ENCODE peak calls at places on chromosomes 16 and 17, in nine cellular contexts. W is body of pancreas, X is K562, J is thoracic aorta, G is adrenal gland, V is heart left ventricle, U is astrocyte of the spinal cord, K is cardiac fibroblast, T is GM06990. B is an unnamed sample.
A peak's percentile ranks its signal among the peaks of the same experiment; 100 is the strongest.

GRCh38 chr16:88561485-88562369 is 8.5 kb upstream of the ZC3H18 start:
- DNase-seq in T (no peak), G (peak; percentile 69), W (peak; percentile 54), U (peak; percentile 54), J (no peak), K (peak; percentile 60), X (peak; percentile 74), V (no peak), B (no peak)

GRCh38 chr17:68184816-68185436 is 62.9 kb upstream of the AMZ2 start:
- DNase-seq in V (no peak), J (no peak), T (no peak), U (no peak), W (no peak), G (peak; percentile 35), X (no peak), K (no peak), B (no peak)

GRCh38 chr16:10213748-10214147 is 31.5 kb upstream of the GRIN2A start:
- DNase-seq in V (no peak), J (no peak), G (no peak), K (no peak), X (no peak), W (no peak), U (no peak), T (no peak), B (no peak)

GRCh38 chr17:32529604-32530003 is 42.8 kb downstream of the CDK5R1 start:
- DNase-seq in U (no peak), G (no peak), T (no peak), W (no peak), X (no peak), J (no peak), V (no peak), K (peak; percentile 68), B (no peak)

GRCh38 chr17:62792122-62792800 is 15.9 kb downstream of the MARCHF10 start:
- DNase-seq in J (no peak), W (peak; percentile 52), T (no peak), K (peak; percentile 98), U (peak; percentile 97), V (no peak), G (peak; percentile 57), X (no peak), B (no peak)

GRCh38 chr16:74521691-74522090 is 85.2 kb downstream of the GLG1 start:
- DNase-seq in G (no peak), W (no peak), X (no peak), K (peak; percentile 74), V (no peak), U (peak; percentile 69), J (no peak), T (no peak), B (no peak)

GRCh38 chr17:45302649-45303173 is 14.1 kb downstream of the MAP3K14 start:
- DNase-seq in V (no peak), X (no peak), J (no peak), K (peak; percentile 66), W (no peak), U (peak; percentile 73), T (peak; percentile 75), G (no peak), B (no peak)

GRCh38 chr17:77959216-77959925 is 868 bp downstream of the TNRC6C start:
- DNase-seq in X (peak; percentile 65), T (peak; percentile 28), J (no peak), U (peak; percentile 8), W (no peak), V (peak; percentile 70), K (peak; percentile 8), G (peak; percentile 57), B (no peak)

DNA sequence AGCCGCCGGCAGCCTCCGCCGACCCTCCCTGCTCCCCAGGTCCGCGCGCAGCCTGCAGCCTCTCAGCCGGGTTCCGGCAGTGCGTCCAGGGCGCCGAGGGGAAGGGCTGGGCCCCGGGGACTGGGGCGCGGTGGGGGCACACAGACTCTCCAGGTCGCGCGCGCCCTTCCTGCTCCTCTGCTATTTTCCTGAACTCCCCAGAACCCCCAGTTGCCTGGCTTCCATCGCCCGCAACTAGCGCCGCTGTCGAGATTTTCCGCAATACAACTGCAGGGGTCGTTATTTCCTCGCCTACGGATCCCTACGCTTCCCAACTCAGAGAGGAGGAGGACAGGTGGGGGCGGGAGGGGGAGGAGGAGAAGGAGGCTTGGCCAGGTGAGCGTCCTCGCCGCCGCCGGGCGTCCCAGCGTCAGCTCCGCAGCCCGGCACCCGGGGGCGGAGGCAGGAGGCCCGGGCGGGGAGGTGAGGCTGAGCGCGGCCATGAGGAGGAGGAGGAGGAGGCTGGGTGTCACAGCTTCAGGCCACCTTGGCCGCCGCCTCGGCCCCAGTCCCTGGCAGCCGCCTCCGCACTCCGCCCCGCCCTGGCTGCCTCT is at the start of gene CA10:
- DNase-seq in J (no peak), W (no peak), V (peak; percentile 53), U (no peak), G (peak; percentile 60), X (no peak), K (no peak), T (no peak), B (no peak)
- H3K4me3 ChIP-seq in J (no peak within 1 kb of the TSS), W (no peak within 1 kb of the TSS), V (no peak within 1 kb of the TSS), U (no peak within 1 kb of the TSS), G (no peak within 1 kb of the TSS), X (no peak within 1 kb of the TSS), K (no peak within 1 kb of the TSS), T (no peak within 1 kb of the TSS), B (no peak within 1 kb of the TSS)

GRCh38 chr16:68287276-68288251 is 23.2 kb downstream of the SLC7A6OS start:
- DNase-seq in X (peak; percentile 36), T (no peak), G (peak; percentile 95), U (peak; percentile 73), V (peak; percentile 85), J (peak; percentile 54), W (peak; percentile 43), K (peak; percentile 93), B (no peak)

GRCh38 chr16:68284847-68285246 is 20.5 kb downstream of the SLC7A6 start:
- DNase-seq in U (no peak), J (no peak), K (no peak), T (peak; percentile 78), G (no peak), V (no peak), X (no peak), W (no peak), B (no peak)

GRCh38 chr16:68286153-68287074 is 22.1 kb downstream of the SLC7A6 start:
- DNase-seq in G (no peak), W (no peak), X (no peak), T (no peak), K (no peak), V (no peak), U (no peak), J (no peak), B (no peak)

GRCh38 chr16:68283840-68284595 is 19.7 kb downstream of the SLC7A6 start:
- DNase-seq in G (no peak), V (no peak), K (no peak), W (no peak), X (no peak), J (no peak), T (peak; percentile 31), U (no peak), B (no peak)

DNA sequence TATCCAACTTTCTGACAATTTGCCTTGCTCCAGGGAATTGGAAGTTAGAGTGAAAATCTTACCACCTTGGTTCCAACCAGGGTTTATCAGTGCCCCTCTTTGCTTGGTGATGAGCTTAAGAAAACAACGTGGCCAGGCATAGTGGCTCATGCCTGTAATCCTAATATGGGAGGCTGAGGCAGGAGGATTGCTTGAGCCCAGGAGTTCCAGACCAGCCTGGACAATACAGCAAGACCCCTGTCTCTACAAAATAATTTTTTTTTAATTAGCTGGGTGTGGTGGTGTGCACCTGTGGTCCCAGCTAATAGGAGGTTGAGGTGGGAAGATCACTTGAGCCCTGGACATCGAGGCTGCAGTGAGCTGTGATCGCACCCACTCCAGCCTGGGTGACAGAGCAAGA is 21.4 kb downstream of the SLC7A6 start:
- DNase-seq in J (no peak), U (no peak), X (no peak), V (no peak), W (no peak), G (no peak), K (no peak), T (no peak), B (no peak)
- H3K4me3 ChIP-seq in J (no peak overlapping the region), U (no peak overlapping the region), X (no peak overlapping the region), V (peak overlapping the region; percentile 19), W (no peak overlapping the region), G (no peak overlapping the region), K (no peak overlapping the region), T (no peak overlapping the region), B (no peak overlapping the region)

GRCh38 chr17:50680126-50680525 is 27.6 kb downstream of the ANKRD40 start:
- DNase-seq in J (no peak), X (no peak), W (peak; percentile 9), U (no peak), T (no peak), K (no peak), V (no peak), G (no peak), B (no peak)

GRCh38 chr17:50682441-50682840 is 25.3 kb downstream of the ANKRD40 start:
- DNase-seq in W (no peak), T (no peak), G (no peak), J (no peak), X (no peak), K (no peak), U (no peak), V (no peak), B (no peak)

GRCh38 chr17:50682938-50683337 is 24.8 kb downstream of the ANKRD40 start:
- DNase-seq in G (peak; percentile 82), U (no peak), K (no peak), X (no peak), T (no peak), W (peak; percentile 71), V (no peak), J (no peak), B (no peak)

GRCh38 chr17:50683434-50684287 is 24.1 kb downstream of the ANKRD40 start:
- DNase-seq in K (no peak), W (peak; percentile 16), G (no peak), J (no peak), U (no peak), T (no peak), X (no peak), V (no peak), B (no peak)

DNA sequence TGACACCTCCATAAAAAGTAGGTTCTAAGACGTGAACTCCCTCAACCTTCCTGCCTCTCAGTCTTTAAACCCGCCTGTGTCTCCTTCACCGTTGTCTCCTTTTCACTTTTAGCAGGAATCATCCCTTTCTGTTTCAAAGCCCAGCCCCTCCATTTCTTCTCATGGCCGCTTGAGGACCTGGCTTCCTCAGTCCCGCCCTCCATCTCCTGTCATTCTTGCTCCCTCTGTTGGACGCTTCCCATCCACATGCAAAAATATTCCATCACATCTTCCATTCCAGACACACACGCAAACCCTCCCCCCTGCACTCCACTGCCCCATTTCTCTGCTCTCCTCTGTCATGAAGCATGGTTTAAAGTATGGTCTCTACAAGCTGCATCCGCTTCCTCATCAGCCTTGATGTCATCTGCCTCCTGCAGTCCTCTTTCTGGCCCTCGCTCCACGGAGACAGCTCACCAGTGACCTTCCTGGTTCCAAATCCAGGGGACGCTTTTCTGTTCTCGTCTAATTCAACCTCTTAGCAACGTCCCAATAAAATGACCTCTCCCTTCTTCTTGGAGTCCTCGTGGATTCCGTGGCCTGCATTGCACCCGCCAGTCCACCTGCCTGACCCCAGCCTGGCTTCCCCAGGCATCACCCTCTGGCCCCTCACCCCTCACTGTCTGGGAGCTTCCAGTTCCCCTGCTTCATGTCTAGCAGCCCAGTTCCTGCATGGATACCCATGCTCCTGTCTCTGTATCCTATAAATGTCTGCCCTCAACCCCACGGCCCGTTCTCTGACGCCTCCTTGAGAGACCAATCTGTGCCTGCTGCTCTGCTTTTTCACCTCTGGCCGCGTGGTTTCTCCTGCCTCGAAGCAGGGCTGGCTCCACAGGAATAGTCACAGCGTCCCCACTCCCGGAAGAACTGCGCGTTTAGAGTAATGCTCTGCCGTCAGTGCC is 26.2 kb downstream of the ANKRD40 start:
- DNase-seq in U (peak; percentile 75), G (peak; percentile 83), K (peak; percentile 87), J (no peak), T (no peak), W (peak; percentile 30), V (no peak), X (peak; percentile 79), B (no peak)
- H3K4me3 ChIP-seq in U (no peak overlapping the region), G (no peak overlapping the region), K (no peak overlapping the region), J (no peak overlapping the region), T (no peak overlapping the region), W (no peak overlapping the region), V (peak overlapping the region; percentile 17), X (no peak overlapping the region), B (no peak overlapping the region)

GRCh38 chr17:74851612-74852236 is 8.0 kb downstream of the GRIN2C start:
- DNase-seq in U (no peak), X (no peak), V (no peak), G (no peak), J (no peak), W (no peak), T (no peak), K (no peak), B (no peak)

GRCh38 chr17:74853669-74854068 is 6.0 kb downstream of the GRIN2C start:
- DNase-seq in X (no peak), K (no peak), T (no peak), W (no peak), U (no peak), J (no peak), G (no peak), V (no peak), B (no peak)

GRCh38 chr17:74854792-74855191 is 4.9 kb downstream of the GRIN2C start:
- DNase-seq in X (no peak), G (no peak), U (no peak), T (no peak), K (no peak), J (no peak), W (no peak), V (no peak), B (no peak)

GRCh38 chr17:74852237-74853047 is 7.2 kb downstream of the GRIN2C start:
- DNase-seq in X (peak; percentile 81), V (no peak), T (peak; percentile 69), U (no peak), G (no peak), W (peak; percentile 40), J (no peak), K (no peak), B (peak; percentile 80)

GRCh38 chr17:74853048-74853397 is 6.7 kb downstream of the GRIN2C start:
- DNase-seq in T (no peak), V (no peak), U (no peak), W (no peak), G (no peak), K (no peak), X (no peak), J (no peak), B (no peak)
- H3K4me3 ChIP-seq in T (peak overlapping the region; percentile 18), V (no peak overlapping the region), U (no peak overlapping the region), W (no peak overlapping the region), G (no peak overlapping the region), K (no peak overlapping the region), X (peak overlapping the region; percentile 12), J (no peak overlapping the region), B (peak overlapping the region; percentile 43)

B was measured in LNCaP clone FGC.